ENCODE peak calls at places on chromosomes 2 and 18, in five cellular contexts. O is lower lobe of right lung, L is uterus, N is Peyer's patch, B is psoas muscle. W is an unnamed sample.

GRCh38 chr2:97662386-97662894 is 1.4 kb downstream of the ACTR1B start:
- DNase-seq in O (no peak), L (no peak), N (no peak), B (no peak), W (no peak)

GRCh38 chr2:25036221-25036559 is 5.7 kb upstream of the EFR3B start:
- DNase-seq in O (no peak), L (no peak), N (no peak), B (no peak), W (no peak)

GRCh38 chr2:62099523-62100175 is 96.3 kb upstream of the B3GNT2 start:
- DNase-seq in O (no peak), L (no peak), N (no peak), B (no peak), W (no peak)

GRCh38 chr2:30871440-30871839 is 64.2 kb upstream of the CAPN13 start:
- DNase-seq in O (no peak), L (no peak), N (no peak), B (no peak), W (no peak)

GRCh38 chr2:11397046-11397445 is 52.6 kb upstream of the ROCK2 start:
- DNase-seq in O (peak; percentile 80), L (no peak), N (no peak), B (no peak), W (no peak)

GRCh38 chr2:232324778-232325177 is 53.8 kb upstream of the ALPP start:
- DNase-seq in O (no peak), L (no peak), N (no peak), B (no peak), W (no peak)

GRCh38 chr18:57715671-57716070 is 87.4 kb downstream of the ATP8B1 start:
- DNase-seq in O (no peak), L (no peak), N (no peak), B (no peak), W (no peak)

GRCh38 chr2:197626965-197627629 is 48.3 kb downstream of the RFTN2 start:
- DNase-seq in O (no peak), L (no peak), N (no peak), B (no peak), W (no peak)

GRCh38 chr2:4674007-4674406 is 970.6 kb downstream of the DCDC2C start:
- DNase-seq in O (no peak), L (no peak), N (no peak), B (no peak), W (no peak)

GRCh38 chr2:130287656-130288026 is 55.1 kb upstream of the IMP4 start:
- DNase-seq in O (no peak), L (no peak), N (no peak), B (no peak), W (no peak)

GRCh38 chr2:193475038-193475437 is 1280.3 kb upstream of the TMEFF2 start:
- DNase-seq in O (no peak), L (no peak), N (no peak), B (no peak), W (no peak)
- TF ChIP-seq CTCF in O (no peak), L (no peak), N (no peak), B (no peak), W (no peak)

GRCh38 chr2:226747288-226747687 is 52.3 kb downstream of the IRS1 start:
- DNase-seq in O (no peak), L (no peak), N (no peak), B (no peak), W (no peak)

GRCh38 chr2:226756131-226756530 is 43.5 kb downstream of the IRS1 start:
- DNase-seq in O (no peak), L (no peak), N (no peak), B (no peak), W (no peak)

GRCh38 chr2:226754821-226755536 is 44.6 kb downstream of the IRS1 start:
- DNase-seq in O (no peak), L (no peak), N (no peak), B (no peak), W (no peak)

DNA sequence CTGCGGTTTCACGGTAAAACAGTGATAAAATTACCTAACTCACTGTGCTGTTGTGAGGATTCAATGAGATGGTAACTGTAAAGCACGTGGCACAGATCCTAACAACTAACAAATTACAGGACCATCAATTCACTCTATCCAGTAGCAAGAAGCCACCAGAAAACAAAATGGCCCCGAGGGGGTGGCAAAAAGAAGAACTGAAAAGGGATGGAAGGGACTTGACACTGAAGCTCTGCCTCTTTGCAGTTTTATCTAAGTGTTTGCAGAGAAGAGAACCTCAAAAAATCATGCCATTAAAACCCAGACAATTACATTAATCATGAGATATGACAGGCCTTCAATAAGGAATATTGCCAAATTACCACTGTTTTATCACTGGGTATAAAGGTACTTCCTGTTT is 46.7 kb downstream of the IRS1 start:
- DNase-seq in O (no peak), L (no peak), N (no peak), B (no peak), W (no peak)
- H3K27ac ChIP-seq in O (no peak overlapping the region), L (peak overlapping the region; percentile 23), N (no peak overlapping the region), B (peak overlapping the region; percentile 91), W (no peak overlapping the region)

DNA sequence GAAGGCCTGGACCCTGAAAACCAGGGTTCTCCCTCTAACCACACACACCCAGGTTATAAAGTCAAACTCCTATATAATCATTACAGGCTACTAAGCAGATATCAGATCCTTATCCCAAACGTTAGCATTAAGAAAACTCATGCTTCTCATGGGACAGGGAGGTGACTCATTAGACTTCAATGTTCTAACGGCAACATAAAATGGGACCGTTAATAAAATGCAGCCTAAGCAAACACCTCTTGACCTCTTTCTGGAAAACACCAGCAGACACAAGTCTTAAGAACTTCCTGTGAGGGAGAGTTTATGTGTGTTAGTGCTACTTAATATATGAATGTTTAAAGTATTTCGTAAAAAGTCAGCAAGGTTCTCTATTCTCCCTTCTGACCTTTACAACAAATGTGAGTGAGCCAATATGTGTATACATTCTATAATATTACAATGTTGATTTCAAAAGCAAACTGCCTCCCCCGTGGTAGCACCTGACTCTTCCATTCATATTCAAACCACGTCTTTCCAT is 31.7 kb downstream of the LPIN2 start:
- DNase-seq in O (no peak), L (no peak), N (no peak), B (no peak), W (no peak)
- H3K4me1 ChIP-seq in O (peaks cover 94% of the 10 kb centered on the region), L (peaks cover 8% of the 10 kb centered on the region), N (peaks cover 6% of the 10 kb centered on the region), B (peaks cover 18% of the 10 kb centered on the region), W (no peaks in the 10 kb centered on the region)

GRCh38 chr2:221070106-221070505 is 502.0 kb downstream of the EPHA4 start:
- DNase-seq in O (no peak), L (no peak), N (no peak), B (no peak), W (no peak)
- TF ChIP-seq CTCF in O (no peak), L (no peak), N (no peak), B (no peak), W (no peak)

GRCh38 chr2:16639431-16639830 is 26.2 kb downstream of the CYRIA start:
- DNase-seq in O (no peak), L (no peak), N (no peak), B (no peak), W (no peak)

GRCh38 chr2:16641509-16641908 is 24.1 kb downstream of the CYRIA start:
- DNase-seq in O (no peak), L (no peak), N (no peak), B (no peak), W (no peak)

GRCh38 chr2:16640024-16640423 is 25.6 kb downstream of the CYRIA start:
- DNase-seq in O (no peak), L (no peak), N (no peak), B (no peak), W (no peak)

GRCh38 chr2:16640867-16641266 is 24.8 kb downstream of the CYRIA start:
- DNase-seq in O (no peak), L (peak; percentile 51), N (no peak), B (peak; percentile 40), W (no peak)

DNA sequence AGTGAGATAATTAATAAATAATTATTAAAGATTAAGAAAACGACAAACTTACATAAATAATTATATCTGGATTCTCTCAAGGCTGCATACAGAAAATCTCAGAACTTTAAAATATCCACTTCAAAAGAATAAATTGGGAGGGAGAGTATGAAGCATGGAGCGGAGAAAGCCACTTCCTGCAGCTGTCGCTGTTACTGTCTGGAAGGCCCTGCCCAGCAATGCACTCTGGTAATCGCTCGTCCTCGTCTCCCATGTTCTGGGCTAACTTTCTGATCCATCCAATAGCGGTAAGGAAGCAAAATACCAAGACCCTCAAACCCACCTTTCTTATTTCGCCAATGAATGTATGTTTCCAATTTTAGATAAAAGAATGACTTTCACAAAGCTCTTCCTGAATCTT is 26.7 kb downstream of the CYRIA start:
- DNase-seq in O (no peak), L (no peak), N (no peak), B (no peak), W (no peak)
- H3K27ac ChIP-seq in O (no peak overlapping the region), L (no peak overlapping the region), N (no peak overlapping the region), B (peak overlapping the region; percentile 73), W (no peak overlapping the region)

DNA sequence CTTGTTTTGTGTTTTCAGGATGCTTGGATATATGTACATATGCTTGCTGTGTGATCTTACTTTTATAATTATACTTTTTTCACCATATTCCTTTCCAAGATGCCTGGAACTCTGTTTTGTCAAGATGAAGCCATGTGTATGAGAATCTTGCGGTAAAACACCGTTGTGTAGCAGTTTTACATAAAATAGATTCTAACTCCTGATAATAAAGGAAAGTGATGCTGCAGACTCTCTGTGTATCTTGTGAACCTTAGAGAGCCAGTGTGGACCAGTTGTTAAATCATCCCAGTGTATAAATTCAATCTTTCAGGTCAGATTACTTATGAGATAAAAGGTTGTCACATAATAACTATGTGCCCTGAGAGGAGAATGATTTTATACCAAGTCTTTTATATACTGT is 12.5 kb upstream of the ITGA4 start:
- DNase-seq in O (no peak), L (no peak), N (no peak), B (no peak), W (no peak)
- H3K4me1 ChIP-seq in O (no peaks in the 10 kb centered on the region), L (no peaks in the 10 kb centered on the region), N (no peaks in the 10 kb centered on the region), B (no peaks in the 10 kb centered on the region), W (no peaks in the 10 kb centered on the region)

DNA sequence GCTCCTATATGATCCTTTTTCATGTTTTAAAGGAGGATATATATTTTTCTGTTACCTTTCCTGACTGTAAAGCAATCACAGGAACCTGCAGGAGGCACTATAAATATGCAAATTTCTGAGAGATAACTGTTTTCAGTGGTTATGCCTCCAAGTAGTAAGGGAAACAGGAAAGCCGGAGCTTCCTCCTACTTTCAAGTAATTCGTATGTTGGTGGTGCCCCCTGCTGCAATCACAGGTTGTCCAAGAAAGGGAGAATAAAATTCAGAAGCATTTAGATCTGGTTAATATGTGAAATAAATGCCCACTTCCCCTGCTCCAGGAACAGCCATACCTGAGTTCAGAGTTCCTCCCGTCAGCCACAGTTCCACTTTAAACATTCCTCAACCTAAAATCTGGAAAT is 12.0 kb upstream of the BCL11A start:
- DNase-seq in O (no peak), L (no peak), N (no peak), B (no peak), W (no peak)
- TF ChIP-seq CTCF in O (peak; percentile 27), L (no peak), N (peak; percentile 24), B (peak; percentile 23), W (no peak)

W was measured in right atrium auricular region.